ENCODE peak calls at places on chromosomes 3 and 15, in seven cellular contexts. Q is H1, J is GM12878, Y is HCT116, P is HepG2, W is SK-N-SH, C is K562. F is an unnamed sample.

GRCh38 chr15:89808160-89808870 is 6.3 kb downstream of the ANPEP start:
- DNase-seq in Q (no peak), J (no peak), Y (no peak), P (no peak), W (no peak), C (no peak), F (peak; percentile 64)

GRCh38 chr3:8622873-8623725 is 21.5 kb downstream of the SSUH2 start:
- DNase-seq in Q (peak; percentile 61), J (no peak), Y (peak; percentile 29), P (peak; percentile 41), W (peak; percentile 93), C (peak; percentile 84), F (peak; percentile 62)

GRCh38 chr3:52288674-52289073 is 1.0 kb downstream of the GLYCTK start:
- DNase-seq in Q (no peak), J (no peak), Y (no peak), P (no peak), W (no peak), C (no peak), F (no peak)

GRCh38 chr15:31278056-31278445 is 48.6 kb upstream of the KLF13 start:
- DNase-seq in Q (no peak), J (no peak), Y (no peak), P (no peak), W (peak; percentile 9), C (no peak), F (no peak)

GRCh38 chr3:111761309-111761795 is 97.7 kb upstream of the PHLDB2 start:
- DNase-seq in Q (no peak), J (no peak), Y (no peak), P (no peak), W (peak; percentile 3), C (no peak), F (no peak)

GRCh38 chr15:78206326-78207109 is 27.8 kb downstream of the ACSBG1 start:
- DNase-seq in Q (no peak), J (no peak), Y (no peak), P (no peak), W (no peak), C (no peak), F (no peak)

GRCh38 chr15:64426845-64427465 is 33.4 kb upstream of the ZNF609 start:
- DNase-seq in Q (no peak), J (no peak), Y (peak; percentile 15), P (peak; percentile 12), W (no peak), C (no peak), F (peak; percentile 32)

GRCh38 chr3:126480864-126481263 is 5.2 kb upstream of the ZXDC start:
- DNase-seq in Q (no peak), J (no peak), Y (no peak), P (no peak), W (no peak), C (no peak), F (no peak)

GRCh38 chr15:66831801-66832390 is 129.9 kb downstream of the SMAD6 start:
- DNase-seq in Q (no peak), J (no peak), Y (no peak), P (no peak), W (no peak), C (no peak), F (no peak)

GRCh38 chr3:189144645-189145044 is 27.1 kb upstream of the TPRG1 start:
- DNase-seq in Q (no peak), J (no peak), Y (no peak), P (no peak), W (peak; percentile 28), C (no peak), F (peak; percentile 93)
- TF ChIP-seq JUND in Q (no peak), J (no peak), Y (no peak), P (no peak), W (no peak), C (no peak), F (no peak)

GRCh38 chr3:128861491-128861890 is 17.9 kb upstream of the ACAD9 start:
- DNase-seq in Q (no peak), J (no peak), Y (no peak), P (no peak), W (no peak), C (no peak), F (no peak)

GRCh38 chr3:128855574-128855973 is 23.8 kb upstream of the ACAD9 start:
- DNase-seq in Q (no peak), J (no peak), Y (no peak), P (no peak), W (no peak), C (no peak), F (no peak)

GRCh38 chr3:128863560-128863959 is 15.9 kb upstream of the ACAD9 start:
- DNase-seq in Q (no peak), J (no peak), Y (no peak), P (no peak), W (no peak), C (peak; percentile 17), F (peak; percentile 16)

GRCh38 chr3:128858167-128858566 is 21.3 kb upstream of the ACAD9 start:
- DNase-seq in Q (no peak), J (no peak), Y (no peak), P (no peak), W (no peak), C (no peak), F (no peak)

GRCh38 chr3:128859573-128860154 is 19.8 kb upstream of the ACAD9 start:
- DNase-seq in Q (no peak), J (no peak), Y (no peak), P (no peak), W (no peak), C (no peak), F (peak; percentile 29)
- TF ChIP-seq JUND in Q (no peak), J (no peak), Y (no peak), P (no peak), W (no peak), C (no peak), F (no peak)

GRCh38 chr3:61929631-61930030 is 368.3 kb downstream of the PTPRG start:
- DNase-seq in Q (no peak), J (no peak), Y (no peak), P (no peak), W (peak; percentile 22), C (no peak), F (no peak)
- TF ChIP-seq JUND in Q (no peak), J (no peak), Y (no peak), P (no peak), W (no peak), C (no peak), F (no peak)

DNA sequence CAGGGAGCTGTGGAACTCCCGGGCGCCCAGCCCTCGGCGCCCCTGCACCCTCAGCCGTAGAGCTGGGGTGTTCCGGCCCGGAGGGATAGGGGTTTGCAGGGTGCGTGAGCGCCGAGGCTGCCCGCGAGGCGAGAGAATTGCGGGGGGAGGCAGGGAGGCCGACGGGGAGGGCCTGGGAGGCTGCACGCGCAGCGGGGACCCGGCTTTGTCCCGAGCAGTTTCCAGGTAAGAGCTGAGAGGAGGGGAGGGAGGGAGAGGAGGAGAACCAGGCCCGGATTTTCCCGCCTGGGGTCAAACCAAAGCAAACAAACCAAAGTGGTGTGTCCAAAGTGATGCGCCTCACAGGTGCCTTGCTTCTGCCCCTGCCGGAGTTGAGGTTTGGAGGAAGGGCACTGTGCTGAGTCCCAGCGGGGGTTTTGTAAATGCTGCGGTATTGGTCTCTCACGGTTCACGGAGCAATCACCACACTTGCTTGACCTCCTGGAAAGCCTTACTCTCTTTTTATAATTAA is 146.4 kb downstream of the TJP1 start:
- DNase-seq in Q (no peak), J (no peak), Y (no peak), P (no peak), W (no peak), C (no peak), F (no peak)
- TF ChIP-seq JUND in Q (no peak), J (no peak), Y (no peak), P (no peak), W (no peak), C (no peak), F (no peak)